ENCODE peak calls at places on chromosomes 7 and 10, in ten cellular contexts. O, H, N, X, B, L, M, U, D and A are unnamed samples.

GRCh38 chr7:36942062-36942461 is 217.8 kb upstream of the AOAH start:
- DNase-seq in B (no peak), O (no peak), N (no peak), H (no peak), M (no peak), L (no peak), D (no peak), X (no peak), U (no peak), A (no peak)

GRCh38 chr10:11297136-11297535 is 279.5 kb downstream of the CELF2 start:
- DNase-seq in N (no peak), L (no peak), H (no peak), B (no peak), X (no peak), U (no peak), D (no peak), M (no peak), O (no peak), A (no peak)

GRCh38 chr7:82229164-82229563 is 214.4 kb downstream of the CACNA2D1 start:
- DNase-seq in X (no peak), D (no peak), H (no peak), N (no peak), B (no peak), O (no peak), L (no peak), M (no peak), U (no peak), A (no peak)

GRCh38 chr10:133565441-133566294 is at the start of gene SYCE1:
- DNase-seq in M (no peak), B (no peak), L (no peak), N (no peak), U (peak; percentile 67), O (no peak), H (no peak), X (no peak), D (no peak), A (no peak)

GRCh38 chr10:55786461-55786860 is 574.6 kb downstream of the ZWINT start:
- DNase-seq in N (no peak), B (no peak), X (no peak), D (no peak), O (no peak), L (no peak), M (no peak), H (no peak), U (no peak), A (no peak)

GRCh38 chr10:49441488-49442476 is 45.9 kb upstream of the DRGX start:
- DNase-seq in D (no peak), M (no peak), N (no peak), O (no peak), X (no peak), L (no peak), H (no peak), B (no peak), U (no peak), A (no peak)

GRCh38 chr7:25028370-25028971 is 48.5 kb upstream of the OSBPL3 start:
- DNase-seq in B (peak; percentile 72), M (no peak), L (no peak), N (no peak), D (no peak), O (peak; percentile 90), X (peak; percentile 86), U (no peak), H (no peak), A (no peak)

GRCh38 chr10:15640536-15641085 is 79.1 kb downstream of the ITGA8 start:
- DNase-seq in H (no peak), M (no peak), U (no peak), O (no peak), X (no peak), B (no peak), N (no peak), D (no peak), L (no peak), A (no peak)

GRCh38 chr10:127587668-127588395 is 38.7 kb downstream of the NPS start:
- DNase-seq in M (no peak), N (no peak), B (no peak), X (no peak), H (no peak), L (no peak), D (peak; percentile 25), U (no peak), O (no peak), A (no peak)

GRCh38 chr10:12041766-12042408 is 722 bp downstream of the UPF2 start:
- DNase-seq in B (peak; percentile 16), O (peak; percentile 32), N (no peak), U (peak; percentile 69), L (peak; percentile 31), M (peak; percentile 52), X (peak; percentile 31), H (no peak), D (no peak), A (no peak)

GRCh38 chr7:33986951-33987948 is 81.9 kb downstream of the BMPER start:
- DNase-seq in O (peak; percentile 99), U (no peak), X (peak; percentile 98), N (no peak), L (no peak), D (no peak), H (no peak), M (no peak), B (peak; percentile 99), A (no peak)

GRCh38 chr10:74333174-74333573 is 182.2 kb downstream of the ADK start:
- DNase-seq in L (no peak), O (peak; percentile 57), M (no peak), D (no peak), N (no peak), U (no peak), X (peak; percentile 70), H (no peak), B (peak; percentile 74), A (no peak)

GRCh38 chr7:27923308-27923980 is 183.5 kb downstream of the TAX1BP1 start:
- DNase-seq in H (no peak), M (no peak), D (peak; percentile 59), O (no peak), U (no peak), X (no peak), B (no peak), N (no peak), L (no peak), A (no peak)

GRCh38 chr10:62728479-62728878 is 76.0 kb upstream of the ADO start:
- DNase-seq in M (no peak), H (no peak), D (no peak), N (no peak), O (no peak), U (no peak), B (no peak), X (no peak), L (no peak), A (no peak)

GRCh38 chr7:42016517-42016916 is 220.5 kb downstream of the GLI3 start:
- DNase-seq in H (no peak), L (no peak), O (no peak), N (no peak), B (no peak), U (no peak), M (no peak), X (no peak), D (no peak), A (no peak)

DNA sequence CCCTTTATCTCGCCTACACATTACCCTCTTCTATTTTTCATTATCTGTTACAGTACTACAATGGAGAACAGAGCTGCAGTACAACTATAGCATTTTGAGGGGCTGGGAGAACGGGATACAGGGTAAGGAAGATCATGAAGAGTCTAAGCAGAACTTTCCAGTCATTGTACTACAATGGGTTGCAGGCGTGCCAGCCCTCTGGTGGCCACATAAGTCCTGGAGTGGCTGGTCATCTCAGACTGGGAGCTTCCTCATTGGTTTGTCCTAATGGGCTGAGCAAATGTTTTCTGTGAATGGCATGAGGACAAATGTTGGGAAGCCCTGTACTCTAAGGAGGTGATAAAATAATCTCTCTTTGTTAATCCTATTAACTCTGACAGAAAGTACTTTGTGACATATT is 33.0 kb downstream of the TMEM106B start:
- DNase-seq in M (no peak), D (no peak), O (peak; percentile 54), X (peak; percentile 22), U (no peak), H (no peak), B (peak; percentile 6), N (no peak), L (peak; percentile 17), A (no peak)
- TF ChIP-seq CTCF in M (no peak), D (peak; percentile 8), O (peak; percentile 65), X (peak; percentile 48), U (peak; percentile 41), H (peak; percentile 11), B (peak; percentile 33), N (no peak), L (peak; percentile 43), A (peak; percentile 44)

GRCh38 chr7:151076863-151077704 is 3.5 kb downstream of the FASTK start:
- DNase-seq in B (no peak), H (no peak), N (no peak), L (no peak), O (no peak), X (no peak), M (no peak), D (no peak), U (no peak), A (no peak)
- TF ChIP-seq CTCF in B (peak; percentile 13), H (no peak), N (no peak), L (peak; percentile 33), O (peak; percentile 47), X (peak; percentile 48), M (peak; percentile 37), D (peak; percentile 12), U (no peak), A (peak; percentile 39)

DNA sequence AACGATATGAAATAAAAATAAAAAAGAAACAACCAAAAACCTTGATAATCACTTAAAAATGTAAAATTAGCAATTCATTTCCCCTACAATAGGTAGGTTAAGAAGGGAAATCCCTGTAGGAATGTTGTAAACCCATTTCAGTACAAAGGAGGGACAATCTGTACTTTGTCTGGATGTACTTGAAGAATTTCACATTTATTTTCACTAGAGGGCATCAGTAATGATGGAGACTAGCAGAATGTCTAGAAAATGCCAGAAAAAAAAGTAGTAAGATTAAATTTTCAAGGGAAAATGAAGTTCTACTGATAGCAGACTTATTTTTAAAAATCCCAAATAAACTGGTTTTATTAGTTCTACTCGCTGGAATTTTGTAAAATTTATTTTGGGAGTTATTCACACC is 209.0 kb upstream of the FZD1 start:
- DNase-seq in D (no peak), B (no peak), U (no peak), H (no peak), X (no peak), O (no peak), M (no peak), N (no peak), L (no peak), A (no peak)
- TF ChIP-seq CTCF in D (no peak), B (no peak), U (no peak), H (no peak), X (no peak), O (no peak), M (no peak), N (no peak), L (peak; percentile 8), A (peak; percentile 11)

DNA sequence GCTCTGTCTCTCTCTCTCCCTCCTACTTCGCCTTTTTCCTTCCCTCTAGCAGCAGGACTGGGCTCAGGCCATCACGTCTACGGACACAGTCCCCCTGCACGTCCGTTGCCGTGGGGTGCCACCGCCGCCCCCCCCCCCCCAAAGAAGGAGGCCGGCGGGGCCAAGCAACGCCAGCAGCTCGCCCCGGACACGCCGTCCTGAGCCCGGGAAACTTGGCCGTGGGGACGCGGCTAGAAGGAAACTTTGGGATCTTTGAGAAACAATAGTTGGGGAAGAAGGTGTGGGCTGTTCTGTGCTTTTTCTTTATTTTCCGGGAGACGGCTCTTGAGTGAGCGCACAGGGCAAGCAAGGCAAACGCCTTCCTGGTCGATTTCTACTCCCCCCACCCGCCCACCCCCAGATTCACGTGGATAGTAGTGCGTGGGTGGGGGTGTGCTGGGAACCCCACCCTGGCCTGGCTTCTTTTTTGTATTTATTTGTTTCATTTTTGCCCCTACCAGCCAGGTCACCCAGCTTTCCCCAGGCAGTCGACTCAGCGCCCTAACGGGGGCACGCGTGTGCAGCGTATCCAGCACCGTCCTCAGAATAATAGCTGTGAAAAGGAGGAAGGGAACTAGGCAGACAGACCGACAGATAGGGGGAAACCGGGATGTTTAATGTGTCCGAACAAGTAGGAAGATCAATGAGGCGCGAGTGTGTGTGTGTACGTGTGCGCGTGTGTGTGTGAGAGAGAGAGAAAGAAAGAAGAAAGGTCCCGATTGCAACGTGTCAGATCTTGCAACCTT is 1.4 kb downstream of the MXI1 start:
- DNase-seq in U (peak; percentile 57), B (peak; percentile 59), H (no peak), M (peak; percentile 48), N (no peak), D (peak; percentile 45), X (peak; percentile 33), O (peak; percentile 39), L (peak; percentile 51), A (no peak)
- TF ChIP-seq CTCF in U (no peak), B (peak; percentile 19), H (peak; percentile 41), M (no peak), N (no peak), D (no peak), X (peak; percentile 25), O (peak; percentile 2), L (peak; percentile 19), A (no peak)